ENCODE peak calls at places on chromosomes 2 and 18, in six cellular contexts. Z, K, E, I, U and Q are unnamed samples.

GRCh38 chr18:79951545-79952456 is at the start of gene SLC66A2:
- DNase-seq in Z (peak), K (peak), E (peak), I (peak), U (peak), Q (peak)

GRCh38 chr2:9552491-9553178 is 3.0 kb downstream of the ADAM17 start:
- DNase-seq in Z (no peak), K (peak), E (peak), I (no peak), U (no peak), Q (no peak)

GRCh38 chr18:48053881-48054586 is 123.6 kb upstream of the SMAD2 start:
- DNase-seq in Z (no peak), K (no peak), E (no peak), I (no peak), U (no peak), Q (no peak)

GRCh38 chr2:152613235-152613634 is 104.0 kb downstream of the PRPF40A start:
- DNase-seq in Z (no peak), K (no peak), E (peak), I (no peak), U (no peak), Q (no peak)

GRCh38 chr2:237876951-237877491 is 17.6 kb downstream of the RAMP1 start:
- DNase-seq in Z (no peak), K (no peak), E (no peak), I (peak), U (no peak), Q (peak)

GRCh38 chr2:219511547-219512325 is 2.5 kb upstream of the ASIC4 start:
- DNase-seq in Z (no peak), K (no peak), E (no peak), I (no peak), U (no peak), Q (no peak)

GRCh38 chr2:21148718-21149117 is 24.9 kb downstream of the TDRD15 start:
- DNase-seq in Z (no peak), K (no peak), E (no peak), I (no peak), U (no peak), Q (no peak)

GRCh38 chr2:196696423-196697073 is 57.0 kb downstream of the CCDC150 start:
- DNase-seq in Z (no peak), K (no peak), E (peak), I (no peak), U (no peak), Q (no peak)

GRCh38 chr2:160956243-160956802 is 203.9 kb upstream of the TANK start:
- DNase-seq in Z (no peak), K (no peak), E (no peak), I (no peak), U (no peak), Q (peak)

GRCh38 chr2:151289972-151290335 is 486 bp upstream of the NMI start:
- DNase-seq in Z (no peak), K (peak), E (peak), I (peak), U (no peak), Q (no peak)

GRCh38 chr2:28751956-28752607 is 452 bp downstream of the PPP1CB start:
- DNase-seq in Z (no peak), K (no peak), E (no peak), I (no peak), U (peak), Q (peak)

GRCh38 chr2:174332607-174333001 is 2.1 kb upstream of the SP9 start:
- DNase-seq in Z (no peak), K (no peak), E (no peak), I (no peak), U (no peak), Q (no peak)

GRCh38 chr2:4901092-4901735 is 791.0 kb upstream of the SOX11 start:
- DNase-seq in Z (no peak), K (no peak), E (no peak), I (no peak), U (no peak), Q (no peak)

GRCh38 chr2:148552675-148553331 is 91.7 kb upstream of the EPC2 start:
- DNase-seq in Z (no peak), K (no peak), E (peak), I (no peak), U (peak), Q (no peak)
- H3K4me3 ChIP-seq in Z (no peak), K (peak), E (peak), I (peak), U (peak), Q (no peak)

GRCh38 chr2:96408631-96409542 is 73.3 kb downstream of the NCAPH start:
- DNase-seq in Z (peak), K (no peak), E (peak), I (peak), U (no peak), Q (no peak)
- H3K27ac ChIP-seq in Z (peak), K (no peak), E (no peak), I (no peak), U (no peak), Q (peak)

DNA sequence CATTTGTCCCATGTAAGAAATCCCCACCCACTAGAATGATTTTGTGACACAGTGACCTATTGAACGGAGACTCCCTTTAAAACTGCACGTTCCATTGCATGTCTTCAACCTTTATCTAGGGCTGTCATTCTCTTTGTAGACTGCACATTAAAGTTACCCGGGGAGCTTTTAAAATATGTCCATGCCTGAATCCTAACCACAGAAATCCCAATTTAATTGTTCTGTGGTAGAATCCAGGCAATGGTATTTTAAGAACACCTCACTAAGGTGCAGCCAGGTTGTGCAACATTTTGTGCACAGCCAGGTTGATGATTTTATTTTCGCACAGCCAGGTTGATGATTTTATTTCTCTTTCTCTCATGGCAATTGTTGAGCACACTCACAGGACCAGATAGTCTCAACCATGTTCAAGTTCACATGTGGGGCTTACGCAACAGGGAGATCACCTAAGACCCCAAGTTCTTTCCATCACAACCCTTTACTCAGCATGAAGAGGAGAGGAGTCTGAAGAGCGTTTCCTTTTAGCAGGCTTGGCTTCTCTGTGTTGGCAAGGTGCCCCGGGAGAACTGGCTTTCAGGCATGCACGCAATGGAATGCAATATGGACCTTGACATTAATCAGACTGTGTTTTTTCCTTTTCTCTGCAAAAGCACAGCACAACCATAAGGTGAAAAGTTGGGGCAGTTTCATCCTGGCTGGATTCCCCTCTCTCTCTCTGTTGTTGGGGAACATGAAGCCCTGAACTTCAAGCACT is 467.3 kb upstream of the ETAA1 start:
- DNase-seq in Z (peak), K (peak), E (peak), I (peak), U (no peak), Q (peak)
- H3K4me3 ChIP-seq in Z (no peak), K (no peak), E (no peak), I (no peak), U (no peak), Q (no peak)

DNA sequence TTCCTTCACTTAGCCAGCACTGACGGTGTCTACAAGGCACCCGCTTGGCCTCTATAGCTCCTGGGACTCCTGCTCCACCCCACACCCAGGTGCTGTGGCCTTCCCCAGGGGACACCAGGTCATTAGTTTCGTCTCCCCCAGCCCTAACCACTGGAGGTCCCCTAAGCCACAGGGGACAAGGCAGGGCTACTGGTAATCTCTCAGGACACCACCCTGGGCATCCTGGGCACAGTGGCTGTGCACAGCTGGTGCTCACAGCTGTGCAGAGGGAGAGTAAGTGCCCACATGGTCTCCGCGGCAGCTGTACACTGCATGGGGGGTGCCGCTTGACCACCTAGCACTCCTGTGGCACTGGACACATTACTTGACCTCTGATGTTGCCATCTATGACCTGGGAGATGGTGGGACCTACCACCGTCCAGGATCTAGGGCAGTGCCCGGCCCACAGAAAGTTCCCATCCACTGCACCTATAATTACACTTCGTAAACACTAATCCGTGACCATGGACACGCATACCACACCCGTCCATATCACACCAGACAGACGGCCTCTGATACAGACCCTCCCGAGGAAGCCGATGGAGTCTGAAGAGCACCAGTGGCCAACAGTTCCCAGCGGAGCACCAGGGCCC is 133.9 kb downstream of the HDAC4 start:
- DNase-seq in Z (no peak), K (no peak), E (no peak), I (no peak), U (no peak), Q (no peak)
- H3K27ac ChIP-seq in Z (no peak), K (peak), E (peak), I (peak), U (peak), Q (peak)